ENCODE peak calls at places on chromosomes 6 and 20, in ten cellular contexts. Q is GM12865, R is hepatocyte, F is A172, U is NCI-H345, I is anterior cingulate cortex, D is neural crest cell, E is NCI-H1694, C is HepG2, M is A549. X is an unnamed sample.

GRCh38 chr6:139858444-139858843 is 484.0 kb upstream of the CITED2 start:
- DNase-seq in R (no peak), I (no peak), Q (no peak), C (no peak), F (no peak), E (no peak), D (no peak), U (no peak), M (no peak), X (no peak)

GRCh38 chr6:56819604-56820003 is 135.3 kb upstream of the BEND6 start:
- DNase-seq in C (no peak), D (no peak), F (no peak), U (no peak), E (no peak), I (no peak), M (no peak), R (no peak), Q (no peak), X (no peak)

GRCh38 chr6:78513856-78514255 is 353.5 kb upstream of the IRAK1BP1 start:
- DNase-seq in C (no peak), U (no peak), D (no peak), E (no peak), F (no peak), R (no peak), Q (peak), I (no peak), M (no peak), X (peak)

GRCh38 chr6:82878812-82879211 is 186.8 kb downstream of the UBE3D start:
- DNase-seq in I (no peak), F (no peak), Q (no peak), U (no peak), D (no peak), M (no peak), R (peak), E (no peak), C (no peak), X (peak)

GRCh38 chr20:17680128-17680835 is 1.8 kb downstream of the RRBP1 start:
- DNase-seq in M (peak), E (no peak), I (no peak), C (peak), U (peak), Q (no peak), F (peak), D (peak), R (peak), X (peak)

GRCh38 chr20:63538204-63539091 is 1.3 kb upstream of the PTK6 start:
- DNase-seq in I (no peak), Q (peak), D (no peak), C (peak), F (peak), U (peak), E (no peak), M (no peak), R (peak), X (no peak)

GRCh38 chr20:63692436-63693078 is 3.9 kb upstream of the TNFRSF6B start:
- DNase-seq in D (no peak), I (no peak), C (no peak), M (peak), R (no peak), U (no peak), F (peak), Q (no peak), E (no peak), X (no peak)

GRCh38 chr6:3522561-3523287 is 65.9 kb upstream of the SLC22A23 start:
- DNase-seq in E (no peak), U (no peak), Q (no peak), F (peak), C (no peak), I (no peak), M (peak), R (no peak), D (no peak), X (no peak)

GRCh38 chr6:130993292-130993765 is 69.7 kb downstream of the EPB41L2 start:
- DNase-seq in U (no peak), F (peak), R (no peak), Q (no peak), I (no peak), E (no peak), M (no peak), D (no peak), C (no peak), X (no peak)

GRCh38 chr6:79833264-79833663 is 114.1 kb downstream of the ELOVL4 start:
- DNase-seq in U (peak), C (no peak), E (no peak), Q (no peak), I (no peak), M (no peak), D (no peak), F (no peak), R (peak), X (no peak)

GRCh38 chr6:2891768-2892170 is 11.3 kb downstream of the SERPINB9 start:
- DNase-seq in Q (no peak), C (no peak), M (no peak), U (no peak), I (peak), E (no peak), R (no peak), F (no peak), D (no peak), X (no peak)

GRCh38 chr20:4821590-4821989 is 99.9 kb downstream of the PRND start:
- DNase-seq in F (no peak), E (no peak), U (no peak), R (no peak), Q (no peak), D (no peak), M (no peak), I (no peak), C (no peak), X (no peak)

GRCh38 chr20:10539818-10540553 is 104.9 kb downstream of the SLX4IP start:
- DNase-seq in E (no peak), Q (no peak), R (no peak), C (no peak), I (no peak), M (peak), F (no peak), U (no peak), D (no peak), X (no peak)

GRCh38 chr6:136016228-136017225 is 165.0 kb downstream of the PDE7B start:
- DNase-seq in R (no peak), F (no peak), D (no peak), E (no peak), Q (no peak), U (peak), M (peak), I (no peak), C (no peak), X (peak)

GRCh38 chr6:151974061-151974617 is 166.7 kb downstream of the ESR1 start:
- DNase-seq in D (no peak), U (no peak), E (no peak), I (no peak), F (no peak), Q (no peak), C (no peak), R (no peak), M (no peak), X (no peak)

GRCh38 chr6:126127662-126128061 is 141.3 kb downstream of the TRMT11 start:
- DNase-seq in D (no peak), I (no peak), F (no peak), E (no peak), R (no peak), Q (no peak), M (peak), C (no peak), U (no peak), X (no peak)

GRCh38 chr6:81384921-81385320 is 367.6 kb downstream of the TENT5A start:
- DNase-seq in I (no peak), E (no peak), D (no peak), C (no peak), F (no peak), M (no peak), Q (no peak), R (no peak), U (no peak), X (no peak)

X was measured in cardiac fibroblast.